ENCODE peak calls at places on chromosome 22, in five cellular contexts. G is activated gamma-delta T cell treated with Interleukin-2 at 50 U/mL for 16 hours, P is EH, V is T-helper 2 cell, E is pulmonary artery endothelial cell. A is an unnamed sample.

GRCh38 chr22:38970548-38970947 is 11.6 kb upstream of the APOBEC3B start:
- DNase-seq in G (no peak), P (no peak), V (no peak), E (no peak), A (no peak)

GRCh38 chr22:18028817-18029527 is 4.6 kb upstream of the MICAL3 start:
- DNase-seq in G (no peak), P (no peak), V (no peak), E (no peak), A (no peak)

GRCh38 chr22:28241637-28242290 is 322.7 kb upstream of the PITPNB start:
- DNase-seq in G (no peak), P (no peak), V (no peak), E (no peak), A (no peak)

GRCh38 chr22:37330200-37331033 is 48.1 kb downstream of the CYTH4 start:
- DNase-seq in G (no peak), P (peak), V (no peak), E (no peak), A (no peak)

GRCh38 chr22:17897864-17898263 is 123.6 kb upstream of the BID start:
- DNase-seq in G (no peak), P (no peak), V (no peak), E (no peak), A (no peak)

GRCh38 chr22:20463324-20464095 is 25.9 kb upstream of the SCARF2 start:
- DNase-seq in G (peak), P (no peak), V (no peak), E (no peak), A (peak)

GRCh38 chr22:32204211-32204855 is 540 bp downstream of the RFPL2 start:
- DNase-seq in G (no peak), P (no peak), V (peak), E (no peak), A (no peak)

GRCh38 chr22:40009953-40010751 is 15.4 kb downstream of the FAM83F start:
- DNase-seq in G (no peak), P (no peak), V (no peak), E (no peak), A (no peak)

GRCh38 chr22:31278643-31279326 is 13.5 kb downstream of the PIK3IP1 start:
- DNase-seq in G (peak), P (no peak), V (no peak), E (no peak), A (no peak)

GRCh38 chr22:37014835-37015586 is 4.2 kb downstream of the TST start:
- DNase-seq in G (no peak), P (no peak), V (no peak), E (no peak), A (no peak)

GRCh38 chr22:19291218-19291579 is 320 bp downstream of the CLTCL1 start:
- DNase-seq in G (peak), P (peak), V (no peak), E (no peak), A (peak)

GRCh38 chr22:22235564-22235963 is 9.0 kb upstream of the VPREB1 start:
- DNase-seq in G (peak), P (no peak), V (no peak), E (no peak), A (peak)

GRCh38 chr22:27139935-27140493 is 482.6 kb downstream of the MIAT start:
- DNase-seq in G (no peak), P (peak), V (no peak), E (no peak), A (no peak)

A was measured in B cell.